ENCODE peak calls at places on chromosomes 1 and 21, in ten cellular contexts. K is iPS-NIHi11; B is RPMI7951; J is stimulated activated CD4-positive, alpha-beta T cell treated with anti-CD3 and anti-CD28 coated beads, Interleukin-4, amount 100 ng/mL, for 4 hours; T is left cardiac atrium; W is MM.1S; G is pancreas; C is upper lobe of right lung; A is HCT116; R is mammary epithelial cell. H is an unnamed sample.

GRCh38 chr21:43911015-43911934 is 46.3 kb downstream of the AGPAT3 start:
- DNase-seq in K (no peak), B (no peak), J (no peak), T (no peak), W (no peak), G (no peak), C (peak), A (no peak), R (peak), H (no peak)

GRCh38 chr1:41053324-41053723 is 31.8 kb upstream of the SLFNL1 start:
- DNase-seq in K (no peak), B (no peak), J (no peak), T (no peak), W (no peak), G (no peak), C (no peak), A (no peak), R (no peak), H (no peak)

GRCh38 chr1:184485731-184486723 is 99.2 kb downstream of the C1orf21 start:
- DNase-seq in K (no peak), B (peak), J (no peak), T (no peak), W (no peak), G (no peak), C (no peak), A (no peak), R (peak), H (no peak)

GRCh38 chr21:25691931-25692330 is 42.8 kb downstream of the ATP5PF start:
- DNase-seq in K (no peak), B (no peak), J (no peak), T (peak), W (no peak), G (no peak), C (no peak), A (no peak), R (no peak), H (no peak)

GRCh38 chr1:26530898-26531598 is 1.5 kb downstream of the RPS6KA1 start:
- DNase-seq in K (peak), B (peak), J (no peak), T (peak), W (no peak), G (peak), C (peak), A (peak), R (peak), H (no peak)

GRCh38 chr1:29312469-29313466 is 76.4 kb downstream of the PTPRU start:
- DNase-seq in K (no peak), B (no peak), J (no peak), T (no peak), W (no peak), G (no peak), C (peak), A (no peak), R (no peak), H (no peak)

GRCh38 chr1:226945106-226945857 is 5.2 kb downstream of the COQ8A start:
- DNase-seq in K (peak), B (no peak), J (no peak), T (no peak), W (no peak), G (peak), C (peak), A (no peak), R (no peak), H (peak)

GRCh38 chr1:24898152-24898908 is 31.7 kb downstream of the RUNX3 start:
- DNase-seq in K (peak), B (peak), J (peak), T (peak), W (no peak), G (peak), C (peak), A (peak), R (peak), H (peak)

GRCh38 chr1:109814993-109815786 is 51.5 kb upstream of the EPS8L3 start:
- DNase-seq in K (no peak), B (no peak), J (no peak), T (no peak), W (no peak), G (no peak), C (no peak), A (no peak), R (no peak), H (no peak)

GRCh38 chr1:202810193-202810614 is 550 bp upstream of the PCAT6 start:
- DNase-seq in K (no peak), B (no peak), J (no peak), T (no peak), W (no peak), G (no peak), C (no peak), A (no peak), R (no peak), H (no peak)

GRCh38 chr1:158390342-158390741 is 8.9 kb downstream of the OR10T2 start:
- DNase-seq in K (no peak), B (no peak), J (no peak), T (no peak), W (no peak), G (no peak), C (no peak), A (no peak), R (no peak), H (no peak)

H was measured in cardiac septum.